ENCODE peak calls at places on chromosomes 4 and X, in five cellular contexts. One of them, this sample, is unnamed.

GRCh38 chr4:119525005-119525749 is 103.4 kb downstream of the PDE5A start:
- DNase-seq in AG08396: peak; percentile 37
- DNase-seq in T-helper 2 cell: no peak
- DNase-seq in activated effector memory CD4-positive, alpha-beta T cell treated with Interleukin-2 at 50 U/mL for 16 hours: no peak
- DNase-seq in A549: no peak
- DNase-seq in this sample: peak; percentile 15

GRCh38 chr4:12926189-12927066 is 557.7 kb downstream of the RAB28 start:
- DNase-seq in AG08396: no peak
- DNase-seq in A549: no peak
- DNase-seq in T-helper 2 cell: no peak
- DNase-seq in activated effector memory CD4-positive, alpha-beta T cell treated with Interleukin-2 at 50 U/mL for 16 hours: no peak
- DNase-seq in this sample: no peak

GRCh38 chrX:19183777-19184485 is 61.7 kb upstream of the ADGRG2 start:
- DNase-seq in activated effector memory CD4-positive, alpha-beta T cell treated with Interleukin-2 at 50 U/mL for 16 hours: no peak
- DNase-seq in T-helper 2 cell: no peak
- DNase-seq in A549: no peak
- DNase-seq in AG08396: no peak
- DNase-seq in this sample: no peak

GRCh38 chr4:76341063-76341462 is 34.5 kb downstream of the STBD1 start:
- DNase-seq in T-helper 2 cell: no peak
- DNase-seq in A549: no peak
- DNase-seq in activated effector memory CD4-positive, alpha-beta T cell treated with Interleukin-2 at 50 U/mL for 16 hours: no peak
- DNase-seq in AG08396: peak; percentile 31
- DNase-seq in this sample: peak; percentile 3

GRCh38 chr4:21882050-21882839 is 66.3 kb downstream of the KCNIP4 start:
- DNase-seq in A549: no peak
- DNase-seq in activated effector memory CD4-positive, alpha-beta T cell treated with Interleukin-2 at 50 U/mL for 16 hours: no peak
- DNase-seq in AG08396: no peak
- DNase-seq in T-helper 2 cell: no peak
- DNase-seq in this sample: no peak

GRCh38 chr4:52643846-52644245 is 15.3 kb downstream of the USP46 start:
- DNase-seq in AG08396: no peak
- DNase-seq in T-helper 2 cell: no peak
- DNase-seq in A549: no peak
- DNase-seq in activated effector memory CD4-positive, alpha-beta T cell treated with Interleukin-2 at 50 U/mL for 16 hours: no peak
- DNase-seq in this sample: no peak

GRCh38 chr4:177117256-177117655 is 192.4 kb upstream of the NEIL3 start:
- DNase-seq in A549: no peak
- DNase-seq in activated effector memory CD4-positive, alpha-beta T cell treated with Interleukin-2 at 50 U/mL for 16 hours: no peak
- DNase-seq in T-helper 2 cell: no peak
- DNase-seq in AG08396: no peak
- DNase-seq in this sample: no peak

GRCh38 chr4:145389566-145389965 is 92.1 kb upstream of the SMAD1 start:
- DNase-seq in T-helper 2 cell: no peak
- DNase-seq in A549: no peak
- DNase-seq in AG08396: no peak
- DNase-seq in activated effector memory CD4-positive, alpha-beta T cell treated with Interleukin-2 at 50 U/mL for 16 hours: no peak
- DNase-seq in this sample: no peak

GRCh38 chr4:120007171-120007894 is 59.3 kb downstream of the MAD2L1 start:
- DNase-seq in activated effector memory CD4-positive, alpha-beta T cell treated with Interleukin-2 at 50 U/mL for 16 hours: no peak
- DNase-seq in A549: no peak
- DNase-seq in T-helper 2 cell: no peak
- DNase-seq in AG08396: peak; percentile 15
- DNase-seq in this sample: peak; percentile 10

GRCh38 chr4:153489856-153490558 is 23.8 kb downstream of the TMEM131L start:
- DNase-seq in T-helper 2 cell: no peak
- DNase-seq in activated effector memory CD4-positive, alpha-beta T cell treated with Interleukin-2 at 50 U/mL for 16 hours: no peak
- DNase-seq in AG08396: no peak
- DNase-seq in A549: no peak
- DNase-seq in this sample: no peak

GRCh38 chr4:101981756-101982155 is 191.2 kb downstream of the BANK1 start:
- DNase-seq in T-helper 2 cell: no peak
- DNase-seq in A549: no peak
- DNase-seq in AG08396: no peak
- DNase-seq in activated effector memory CD4-positive, alpha-beta T cell treated with Interleukin-2 at 50 U/mL for 16 hours: no peak
- DNase-seq in this sample: no peak

GRCh38 chr4:47122592-47123291 is 91.4 kb downstream of the GABRB1 start:
- DNase-seq in T-helper 2 cell: peak; percentile 4
- DNase-seq in A549: peak; percentile 10
- DNase-seq in activated effector memory CD4-positive, alpha-beta T cell treated with Interleukin-2 at 50 U/mL for 16 hours: no peak
- DNase-seq in AG08396: peak; percentile 56
- DNase-seq in this sample: peak; percentile 50

GRCh38 chr4:39037491-39037825 is 5.2 kb upstream of the TMEM156 start:
- DNase-seq in AG08396: peak; percentile 17
- DNase-seq in A549: no peak
- DNase-seq in T-helper 2 cell: no peak
- DNase-seq in activated effector memory CD4-positive, alpha-beta T cell treated with Interleukin-2 at 50 U/mL for 16 hours: no peak
- DNase-seq in this sample: no peak

GRCh38 chrX:119389854-119390501 is 9.2 kb upstream of the SLC25A43 start:
- DNase-seq in activated effector memory CD4-positive, alpha-beta T cell treated with Interleukin-2 at 50 U/mL for 16 hours: no peak
- DNase-seq in T-helper 2 cell: no peak
- DNase-seq in AG08396: no peak
- DNase-seq in A549: no peak
- DNase-seq in this sample: no peak

GRCh38 chr4:139735381-139736256 is 70.0 kb downstream of the MGST2 start:
- DNase-seq in T-helper 2 cell: no peak
- DNase-seq in AG08396: peak; percentile 49
- DNase-seq in A549: no peak
- DNase-seq in activated effector memory CD4-positive, alpha-beta T cell treated with Interleukin-2 at 50 U/mL for 16 hours: no peak
- DNase-seq in this sample: no peak

GRCh38 chr4:182339246-182339645 is 96.0 kb downstream of the TENM3 start:
- DNase-seq in activated effector memory CD4-positive, alpha-beta T cell treated with Interleukin-2 at 50 U/mL for 16 hours: no peak
- DNase-seq in A549: no peak
- DNase-seq in AG08396: no peak
- DNase-seq in T-helper 2 cell: no peak
- DNase-seq in this sample: peak; percentile 13

GRCh38 chr4:128286474-128287158 is 997 bp downstream of the PGRMC2 start:
- DNase-seq in T-helper 2 cell: peak; percentile 7
- DNase-seq in A549: peak; percentile 49
- DNase-seq in AG08396: peak; percentile 38
- DNase-seq in activated effector memory CD4-positive, alpha-beta T cell treated with Interleukin-2 at 50 U/mL for 16 hours: no peak
- DNase-seq in this sample: peak; percentile 46

GRCh38 chrX:30141966-30142365 is 73.4 kb upstream of the MAGEB2 start:
- DNase-seq in activated effector memory CD4-positive, alpha-beta T cell treated with Interleukin-2 at 50 U/mL for 16 hours: no peak
- DNase-seq in AG08396: peak; percentile 43
- DNase-seq in T-helper 2 cell: no peak
- DNase-seq in A549: peak; percentile 3
- DNase-seq in this sample: no peak

GRCh38 chr4:174553828-174554227 is 31.5 kb upstream of the HPGD start:
- DNase-seq in AG08396: no peak
- DNase-seq in T-helper 2 cell: no peak
- DNase-seq in activated effector memory CD4-positive, alpha-beta T cell treated with Interleukin-2 at 50 U/mL for 16 hours: no peak
- DNase-seq in A549: no peak
- DNase-seq in this sample: no peak

GRCh38 chrX:149472620-149473019 is 32.5 kb downstream of the IDS start:
- DNase-seq in T-helper 2 cell: no peak
- DNase-seq in activated effector memory CD4-positive, alpha-beta T cell treated with Interleukin-2 at 50 U/mL for 16 hours: no peak
- DNase-seq in A549: no peak
- DNase-seq in AG08396: no peak
- DNase-seq in this sample: no peak

GRCh38 chr4:7650606-7651400 is 216.1 kb upstream of the PSAPL1 start:
- DNase-seq in activated effector memory CD4-positive, alpha-beta T cell treated with Interleukin-2 at 50 U/mL for 16 hours: no peak
- DNase-seq in T-helper 2 cell: no peak
- DNase-seq in A549: no peak
- DNase-seq in AG08396: no peak
- DNase-seq in this sample: peak; percentile 59

GRCh38 chr4:113159901-113160545 is 110.6 kb downstream of the ANK2 start:
- DNase-seq in T-helper 2 cell: no peak
- DNase-seq in A549: no peak
- DNase-seq in AG08396: no peak
- DNase-seq in activated effector memory CD4-positive, alpha-beta T cell treated with Interleukin-2 at 50 U/mL for 16 hours: no peak
- DNase-seq in this sample: no peak

GRCh38 chr4:99630857-99631256 is 26.8 kb downstream of the C4orf54 start:
- DNase-seq in T-helper 2 cell: no peak
- DNase-seq in AG08396: no peak
- DNase-seq in activated effector memory CD4-positive, alpha-beta T cell treated with Interleukin-2 at 50 U/mL for 16 hours: no peak
- DNase-seq in A549: no peak
- DNase-seq in this sample: no peak